ENCODE peak calls at places on chromosomes 1 and 21, in five cellular contexts. R is IMR-90, U is GM12891, X is ovary, T is transverse colon. C is an unnamed sample.

GRCh38 chr1:3770047-3770765 is 2.3 kb upstream of the SMIM1 start:
- DNase-seq in X (no peak), T (no peak), U (no peak), R (no peak), C (no peak)

GRCh38 chr1:60866884-60867648 is 215.3 kb upstream of the NFIA start:
- DNase-seq in U (no peak), X (no peak), R (no peak), T (no peak), C (no peak)

GRCh38 chr1:102085896-102086295 is 89.2 kb upstream of the OLFM3 start:
- DNase-seq in R (no peak), T (no peak), U (no peak), X (no peak), C (no peak)

GRCh38 chr1:64850846-64851245 is 106.0 kb downstream of the RAVER2 start:
- DNase-seq in T (no peak), U (no peak), X (no peak), R (no peak), C (no peak)

GRCh38 chr1:108199781-108200626 is at the start of gene SLC25A24:
- DNase-seq in T (peak), R (peak), U (peak), X (peak), C (peak)

GRCh38 chr1:6166221-6166620 is 13.9 kb downstream of the CHD5 start:
- DNase-seq in T (no peak), U (no peak), R (no peak), X (no peak), C (no peak)

GRCh38 chr21:31257265-31257664 is 86.8 kb downstream of the TIAM1 start:
- DNase-seq in T (no peak), X (no peak), R (no peak), U (no peak), C (no peak)

GRCh38 chr21:14900058-14900457 is 164.7 kb downstream of the NRIP1 start:
- DNase-seq in U (no peak), R (peak), X (no peak), T (no peak), C (no peak)

GRCh38 chr1:38018864-38019343 is 6.4 kb downstream of the UTP11 start:
- DNase-seq in X (no peak), R (peak), U (no peak), T (no peak), C (no peak)

GRCh38 chr1:23029337-23029736 is 10.1 kb downstream of the KDM1A start:
- DNase-seq in X (no peak), U (no peak), R (no peak), T (no peak), C (no peak)

GRCh38 chr1:234977891-234978396 is 150.7 kb downstream of the TOMM20 start:
- DNase-seq in T (no peak), U (no peak), R (no peak), X (no peak), C (no peak)

GRCh38 chr1:203086992-203087763 is 1.4 kb upstream of the MYOG start:
- DNase-seq in X (no peak), T (no peak), R (no peak), U (no peak), C (no peak)

GRCh38 chr1:36913016-36913415 is 121.3 kb downstream of the GRIK3 start:
- DNase-seq in X (no peak), U (no peak), R (no peak), T (no peak), C (no peak)

GRCh38 chr1:159076753-159077656 is at the start of gene AIM2:
- DNase-seq in T (peak), U (no peak), R (no peak), X (no peak), C (no peak)

GRCh38 chr1:18646091-18646775 is 15.6 kb downstream of the PAX7 start:
- DNase-seq in U (no peak), R (no peak), X (no peak), T (no peak), C (no peak)

GRCh38 chr1:18644469-18645171 is 14.0 kb downstream of the PAX7 start:
- DNase-seq in R (no peak), T (no peak), U (no peak), X (no peak), C (no peak)

GRCh38 chr1:18646776-18647410 is 16.2 kb downstream of the PAX7 start:
- DNase-seq in R (no peak), T (no peak), X (no peak), U (no peak), C (no peak)

GRCh38 chr1:18644013-18644399 is 13.4 kb downstream of the PAX7 start:
- DNase-seq in T (no peak), U (no peak), X (no peak), R (no peak), C (no peak)

GRCh38 chr1:18645172-18646090 is 14.8 kb downstream of the PAX7 start:
- DNase-seq in T (no peak), X (no peak), R (no peak), U (no peak), C (no peak)
- TF ChIP-seq POLR2A in T (no peak), X (no peak), R (no peak), U (no peak), C (no peak)

GRCh38 chr1:218480691-218481099 is 135.6 kb downstream of the TGFB2 start:
- DNase-seq in U (no peak), X (no peak), T (no peak), R (peak), C (no peak)
- TF ChIP-seq POLR2A in U (no peak), X (no peak), T (no peak), R (no peak), C (no peak)

DNA sequence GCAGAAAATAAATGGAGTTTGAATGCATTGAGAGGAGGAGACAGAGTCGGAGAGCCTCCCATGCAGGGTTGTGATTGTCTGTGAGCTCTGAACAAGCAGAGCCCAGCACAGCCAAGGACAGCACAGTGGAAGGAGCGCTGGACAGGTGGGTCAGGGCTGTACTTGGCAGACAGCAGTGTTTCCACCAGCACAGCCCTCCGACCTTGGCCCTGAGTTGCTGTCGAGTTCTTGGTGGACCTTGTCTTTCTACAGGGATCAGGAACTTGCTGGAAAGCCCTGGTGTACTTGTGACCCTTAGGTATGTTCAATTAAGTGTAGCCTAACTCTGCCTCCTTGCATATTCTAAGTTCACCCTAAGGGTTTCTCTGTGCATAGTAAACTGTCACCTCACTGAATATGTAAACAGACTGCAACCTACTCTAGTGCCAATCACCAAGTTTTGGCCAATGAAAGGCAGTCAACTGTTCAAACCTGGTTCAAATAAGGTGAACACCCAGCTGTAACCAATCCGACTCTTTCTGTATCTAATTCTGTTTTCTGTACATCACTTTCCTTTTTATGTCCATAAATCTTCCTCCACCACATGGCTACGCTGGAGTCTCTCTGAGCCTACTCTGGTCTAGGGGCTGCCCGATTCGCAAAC is 86.6 kb upstream of the SLC25A33 start:
- DNase-seq in X (peak), U (no peak), T (no peak), R (no peak), C (no peak)
- TF ChIP-seq POLR2A in X (no peak), U (no peak), T (no peak), R (no peak), C (no peak)

DNA sequence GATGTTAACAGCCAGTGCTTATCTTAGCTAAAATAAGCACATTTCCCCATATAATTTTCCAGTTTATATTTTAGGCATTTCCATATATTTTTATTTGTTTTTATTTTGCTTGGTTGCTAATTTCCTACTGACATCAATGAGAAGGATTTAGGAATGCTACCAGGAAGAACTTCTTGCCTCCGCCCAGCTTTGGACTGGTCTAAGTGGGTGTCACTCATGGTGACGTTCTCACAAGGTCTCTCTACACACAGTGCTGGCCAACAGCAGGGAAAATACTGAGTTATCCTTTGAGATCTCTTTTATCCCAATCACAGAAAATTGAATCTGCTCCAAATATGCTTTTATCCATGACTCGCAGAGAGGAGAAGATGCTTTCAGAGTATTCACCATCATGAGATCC is 13.2 kb downstream of the MX1 start:
- DNase-seq in X (no peak), R (peak), T (no peak), U (no peak), C (no peak)
- TF ChIP-seq POLR2A in X (no peak), R (no peak), T (no peak), U (no peak), C (no peak)

GRCh38 chr1:77978293-77978968 is 441 bp downstream of the FUBP1 start:
- DNase-seq in R (peak), T (peak), X (peak), U (peak), C (peak)
- TF ChIP-seq POLR2A in R (peak), T (peak), X (no peak), U (peak), C (peak)

DNA sequence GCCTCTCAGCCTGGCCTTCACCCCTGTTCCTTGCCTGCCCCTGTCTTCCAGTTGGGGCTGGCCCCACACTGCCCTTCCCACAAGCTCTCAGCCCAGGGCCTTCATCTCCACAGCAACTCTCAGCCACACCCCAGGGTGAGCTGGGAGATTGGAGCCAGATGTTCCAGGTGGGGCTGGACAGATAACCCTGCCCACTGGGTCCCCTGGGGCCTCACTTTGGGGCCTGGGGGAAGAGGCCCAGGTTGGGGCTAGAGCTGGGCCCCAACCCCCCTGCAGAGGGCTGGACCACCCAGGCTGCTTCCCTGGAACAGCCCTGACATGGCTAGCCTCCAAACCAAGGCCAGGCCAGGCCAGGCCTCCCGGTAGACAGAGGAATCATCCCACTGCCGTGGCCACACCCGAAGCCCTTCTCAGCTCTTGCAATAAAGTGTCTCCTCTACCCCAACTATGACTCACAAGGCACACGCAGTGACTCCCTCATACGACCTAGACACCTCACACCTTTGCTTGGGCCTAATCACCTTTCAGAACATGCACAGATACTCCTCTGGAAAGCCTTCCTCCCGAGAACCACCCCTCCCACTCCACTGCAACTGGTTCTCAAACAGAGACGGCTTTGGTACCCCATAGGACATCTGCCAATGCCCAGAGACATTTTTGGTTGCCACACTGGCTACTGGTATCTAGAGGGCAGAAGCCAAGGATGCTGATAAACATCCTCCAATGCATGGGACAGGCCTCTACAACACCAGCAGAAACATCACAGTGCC is 22.2 kb downstream of the SLC2A1 start:
- DNase-seq in T (peak), U (no peak), R (peak), X (peak), C (no peak)
- TF ChIP-seq POLR2A in T (peak), U (no peak), R (no peak), X (no peak), C (no peak)

GRCh38 chr1:153670859-153671622 is at the start of gene ILF2:
- DNase-seq in U (peak), R (peak), X (peak), T (peak), C (peak)
- TF ChIP-seq POLR2A in U (peak), R (peak), X (peak), T (peak), C (peak)

GRCh38 chr1:1920608-1921458 is 1.8 kb upstream of the TMEM52 start:
- DNase-seq in U (no peak), X (peak), T (peak), R (no peak), C (no peak)

GRCh38 chr1:1920057-1920607 is 1.1 kb upstream of the TMEM52 start:
- DNase-seq in T (peak), U (no peak), X (no peak), R (no peak), C (no peak)

GRCh38 chr1:1917995-1918900 is 831 bp downstream of the TMEM52 start:
- DNase-seq in U (no peak), R (no peak), T (peak), X (peak), C (peak)

GRCh38 chr1:1918901-1919303 is at the start of gene TMEM52:
- DNase-seq in U (no peak), X (no peak), R (no peak), T (no peak), C (no peak)

GRCh38 chr1:1919304-1920056 is 401 bp upstream of the TMEM52 start:
- DNase-seq in R (peak), T (peak), U (peak), X (peak), C (peak)
- TF ChIP-seq POLR2A in R (no peak), T (peak), U (no peak), X (no peak), C (no peak)

GRCh38 chr1:161132410-161133219 is at the start of gene DEDD:
- DNase-seq in X (peak), R (peak), U (peak), T (peak), C (peak)
- TF ChIP-seq POLR2A in X (peak), R (no peak), U (no peak), T (peak), C (peak)

DNA sequence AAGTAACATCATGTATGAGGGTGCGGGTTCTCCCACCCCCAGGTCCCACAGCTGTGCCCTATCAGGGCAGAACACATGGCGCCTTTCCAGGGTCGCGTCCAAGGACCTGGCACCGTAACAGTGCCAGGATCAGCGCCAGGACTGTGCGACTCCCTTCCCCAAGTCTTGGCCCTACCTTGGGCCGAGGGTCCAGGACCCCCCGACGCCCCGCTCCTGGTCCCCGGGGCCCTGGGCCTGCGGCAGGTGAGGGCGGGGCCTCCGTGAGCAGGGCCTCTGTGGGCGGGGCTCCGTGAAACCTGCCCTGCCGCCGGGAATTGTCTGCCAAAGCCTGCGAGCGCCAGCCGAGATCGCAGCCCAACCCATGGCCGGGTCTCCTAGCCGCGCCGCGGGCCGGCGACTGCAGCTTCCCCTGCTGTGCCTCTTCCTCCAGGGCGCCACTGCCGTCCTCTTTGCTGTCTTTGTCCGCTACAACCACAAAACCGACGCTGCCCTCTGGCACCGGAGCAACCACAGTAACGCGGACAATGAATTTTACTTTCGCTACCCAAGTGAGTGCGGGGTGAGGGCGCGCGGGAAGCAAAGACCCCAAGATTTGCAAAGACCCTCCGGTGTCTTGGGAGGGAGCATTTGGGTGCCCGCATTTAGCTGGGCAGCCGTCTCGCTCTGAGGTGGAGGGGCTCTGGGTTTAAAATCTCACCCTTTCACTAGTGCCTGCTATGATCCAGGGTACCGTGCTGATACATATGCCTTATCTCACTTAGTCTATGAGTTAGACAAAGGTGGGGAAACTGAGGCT is at the start of gene RHBG:
- DNase-seq in X (peak), U (no peak), R (peak), T (peak), C (no peak)
- TF ChIP-seq POLR2A in X (no peak), U (no peak), R (no peak), T (no peak), C (no peak)

C was measured in gastrocnemius medialis.